ENCODE peak calls at places on chromosomes 5 and 9, in nine cellular contexts. L is neural crest cell, O is spleen, K is mesothelial cell of epicardium, F is HFF-Myc, J is nephron progenitor cell, R is progenitor cell of endocrine pancreas, H is tibial artery, T is cardiac fibroblast. X is an unnamed sample.

GRCh38 chr5:67183859-67184258 is 12.7 kb downstream of the CD180 start:
- DNase-seq in T (no peak), H (no peak), R (no peak), F (no peak), J (no peak), O (no peak), L (no peak), K (no peak), X (no peak)

GRCh38 chr9:71001780-71002386 is 119.5 kb downstream of the TRPM3 start:
- DNase-seq in K (no peak), H (no peak), O (no peak), J (peak), F (no peak), R (peak), L (no peak), T (peak), X (no peak)

GRCh38 chr9:114953917-114954316 is 23.5 kb upstream of the TNFSF8 start:
- DNase-seq in H (peak), F (peak), K (no peak), T (peak), O (no peak), L (no peak), J (no peak), R (no peak), X (peak)

GRCh38 chr9:75265525-75265972 is 177.2 kb downstream of the OSTF1 start:
- DNase-seq in H (peak), J (peak), K (no peak), L (peak), F (peak), O (no peak), T (peak), R (peak), X (no peak)

GRCh38 chr5:34655354-34655991 is 655 bp upstream of the RAI14 start:
- DNase-seq in K (no peak), O (no peak), J (peak), H (peak), R (peak), F (peak), T (peak), L (peak), X (peak)

GRCh38 chr9:88533951-88534455 is 975 bp upstream of the NXNL2 start:
- DNase-seq in O (peak), J (no peak), T (peak), H (peak), K (no peak), L (no peak), R (no peak), F (no peak), X (peak)

GRCh38 chr9:38153152-38153909 is 84.3 kb upstream of the SHB start:
- DNase-seq in F (no peak), J (no peak), T (no peak), K (no peak), L (no peak), O (no peak), H (no peak), R (no peak), X (no peak)

GRCh38 chr5:89729623-89730390 is 679.7 kb downstream of the CETN3 start:
- DNase-seq in R (no peak), O (no peak), F (no peak), J (no peak), H (no peak), L (no peak), T (peak), K (no peak), X (no peak)

GRCh38 chr5:32471784-32472183 is 27.2 kb upstream of the ZFR start:
- DNase-seq in O (no peak), R (no peak), H (no peak), K (no peak), T (no peak), L (no peak), J (no peak), F (no peak), X (no peak)

GRCh38 chr5:1121891-1122290 is 10.0 kb upstream of the SLC12A7 start:
- DNase-seq in F (no peak), H (no peak), K (no peak), J (no peak), T (no peak), L (no peak), R (no peak), O (no peak), X (no peak)

GRCh38 chr5:378976-379742 is 57.6 kb downstream of the AHRR start:
- DNase-seq in K (no peak), T (peak), F (no peak), J (no peak), H (no peak), R (peak), L (no peak), O (peak), X (no peak)

GRCh38 chr9:13845460-13845859 is 468.5 kb downstream of the NFIB start:
- DNase-seq in L (no peak), R (no peak), H (no peak), F (no peak), J (no peak), T (peak), K (no peak), O (no peak), X (no peak)

GRCh38 chr5:89120719-89121118 is 237.7 kb upstream of the MEF2C start:
- DNase-seq in L (no peak), H (peak), R (no peak), O (no peak), K (no peak), F (no peak), T (peak), J (no peak), X (no peak)

GRCh38 chr5:154221371-154221896 is 30.9 kb downstream of the GALNT10 start:
- DNase-seq in J (no peak), O (no peak), F (peak), K (no peak), R (no peak), L (no peak), H (peak), T (peak), X (peak)

GRCh38 chr9:133497443-133497842 is 18.5 kb upstream of the SLC2A6 start:
- DNase-seq in T (no peak), R (no peak), J (no peak), K (no peak), L (no peak), H (no peak), O (no peak), F (no peak), X (no peak)

GRCh38 chr9:97958812-97959511 is 21.0 kb upstream of the HEMGN start:
- DNase-seq in J (no peak), O (no peak), K (no peak), F (no peak), T (peak), L (no peak), H (no peak), R (no peak), X (no peak)

GRCh38 chr9:36023260-36024048 is 13.3 kb upstream of the RECK start:
- DNase-seq in K (no peak), J (peak), O (peak), H (peak), T (peak), R (peak), L (peak), F (no peak), X (no peak)

GRCh38 chr9:37037744-37038640 is 3.9 kb upstream of the PAX5 start:
- DNase-seq in K (no peak), O (peak), T (no peak), F (no peak), L (peak), J (peak), R (no peak), H (no peak), X (no peak)

GRCh38 chr5:125134216-125135081 is 388.0 kb upstream of the ZNF608 start:
- DNase-seq in H (no peak), K (no peak), L (no peak), T (peak), O (no peak), F (peak), J (no peak), R (no peak), X (peak)

GRCh38 chr5:65760504-65761275 is 38.7 kb downstream of the NLN start:
- DNase-seq in F (no peak), L (no peak), T (peak), J (no peak), K (no peak), O (no peak), R (no peak), H (no peak), X (no peak)

GRCh38 chr5:170148430-170149205 is 42.9 kb downstream of the FOXI1 start:
- DNase-seq in L (peak), K (no peak), F (no peak), T (no peak), J (no peak), O (no peak), H (no peak), R (no peak), X (no peak)

GRCh38 chr5:176355400-176356178 is 6.0 kb downstream of the KIAA1191 start:
- DNase-seq in K (no peak), T (no peak), O (no peak), J (no peak), H (no peak), R (no peak), F (no peak), L (no peak), X (no peak)
- TF ChIP-seq CTCF in K (no peak), T (no peak), O (no peak), J (no peak), H (no peak), R (peak), F (no peak), L (peak), X (no peak)

GRCh38 chr5:82922086-82922734 is 155.0 kb downstream of the TMEM167A start:
- DNase-seq in L (no peak), F (no peak), T (no peak), K (no peak), J (no peak), O (no peak), R (no peak), H (no peak), X (no peak)
- TF ChIP-seq CTCF in L (no peak), F (no peak), T (no peak), K (no peak), J (no peak), O (no peak), R (no peak), H (no peak), X (no peak)

GRCh38 chr5:137248476-137248970 is 250.6 kb downstream of the SPOCK1 start:
- DNase-seq in J (no peak), O (no peak), H (no peak), F (no peak), T (peak), L (no peak), R (no peak), K (no peak), X (no peak)

GRCh38 chr5:137254695-137255094 is 244.4 kb downstream of the SPOCK1 start:
- DNase-seq in K (no peak), J (no peak), H (peak), F (no peak), O (no peak), L (no peak), T (no peak), R (no peak), X (no peak)

GRCh38 chr5:137254153-137254552 is 245.0 kb downstream of the SPOCK1 start:
- DNase-seq in K (no peak), J (no peak), O (no peak), R (no peak), T (peak), H (no peak), L (no peak), F (peak), X (peak)

GRCh38 chr5:137252513-137252912 is 246.6 kb downstream of the SPOCK1 start:
- DNase-seq in R (no peak), H (no peak), O (no peak), F (no peak), T (peak), L (no peak), K (no peak), J (no peak), X (peak)

DNA sequence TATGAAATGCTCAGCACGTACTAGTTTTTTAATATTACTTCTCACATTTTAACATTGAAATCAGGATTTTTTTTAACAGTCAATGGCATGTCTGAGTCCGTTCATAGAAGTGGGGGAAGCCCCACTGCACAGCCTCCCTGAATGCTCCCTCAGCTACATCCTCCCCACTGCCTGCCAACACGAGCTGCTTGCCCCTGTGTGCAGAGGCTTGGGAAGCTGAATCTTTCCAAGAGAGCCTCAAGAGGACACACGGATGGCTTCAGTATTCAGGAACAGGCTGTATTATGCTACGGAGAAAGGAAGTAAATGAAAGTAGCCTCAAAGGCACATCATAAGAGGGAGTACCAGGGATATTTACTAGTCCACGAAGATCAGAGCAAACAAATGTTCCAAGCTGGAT is 248.7 kb downstream of the SPOCK1 start:
- DNase-seq in O (no peak), L (no peak), R (no peak), H (no peak), K (no peak), J (no peak), F (no peak), T (no peak), X (no peak)
- TF ChIP-seq CTCF in O (no peak), L (no peak), R (no peak), H (no peak), K (no peak), J (no peak), F (no peak), T (no peak), X (no peak)

DNA sequence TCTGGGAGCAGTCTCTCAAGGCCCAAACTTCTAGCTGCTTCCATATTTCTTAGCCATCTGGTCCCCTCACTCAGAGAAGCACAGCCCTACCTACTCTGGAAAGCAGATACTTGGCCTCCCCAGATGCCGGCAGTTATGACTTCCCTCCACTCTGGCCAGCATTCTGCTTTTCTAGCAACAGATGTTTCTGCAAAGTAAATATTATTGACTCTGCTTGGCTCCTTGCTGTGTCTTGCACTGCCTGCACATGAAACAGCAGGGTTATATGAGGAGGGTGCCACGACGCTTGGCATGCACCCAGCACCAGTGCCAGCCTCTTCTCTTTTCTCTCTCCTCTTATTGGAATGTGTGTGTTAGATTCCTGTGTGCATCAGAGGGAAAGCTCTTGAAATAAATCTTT is 99.7 kb downstream of the ARHGAP26 start:
- DNase-seq in K (no peak), H (no peak), J (no peak), L (no peak), O (no peak), R (no peak), F (no peak), T (no peak), X (no peak)
- TF ChIP-seq CTCF in K (no peak), H (no peak), J (no peak), L (no peak), O (no peak), R (no peak), F (no peak), T (no peak), X (no peak)

DNA sequence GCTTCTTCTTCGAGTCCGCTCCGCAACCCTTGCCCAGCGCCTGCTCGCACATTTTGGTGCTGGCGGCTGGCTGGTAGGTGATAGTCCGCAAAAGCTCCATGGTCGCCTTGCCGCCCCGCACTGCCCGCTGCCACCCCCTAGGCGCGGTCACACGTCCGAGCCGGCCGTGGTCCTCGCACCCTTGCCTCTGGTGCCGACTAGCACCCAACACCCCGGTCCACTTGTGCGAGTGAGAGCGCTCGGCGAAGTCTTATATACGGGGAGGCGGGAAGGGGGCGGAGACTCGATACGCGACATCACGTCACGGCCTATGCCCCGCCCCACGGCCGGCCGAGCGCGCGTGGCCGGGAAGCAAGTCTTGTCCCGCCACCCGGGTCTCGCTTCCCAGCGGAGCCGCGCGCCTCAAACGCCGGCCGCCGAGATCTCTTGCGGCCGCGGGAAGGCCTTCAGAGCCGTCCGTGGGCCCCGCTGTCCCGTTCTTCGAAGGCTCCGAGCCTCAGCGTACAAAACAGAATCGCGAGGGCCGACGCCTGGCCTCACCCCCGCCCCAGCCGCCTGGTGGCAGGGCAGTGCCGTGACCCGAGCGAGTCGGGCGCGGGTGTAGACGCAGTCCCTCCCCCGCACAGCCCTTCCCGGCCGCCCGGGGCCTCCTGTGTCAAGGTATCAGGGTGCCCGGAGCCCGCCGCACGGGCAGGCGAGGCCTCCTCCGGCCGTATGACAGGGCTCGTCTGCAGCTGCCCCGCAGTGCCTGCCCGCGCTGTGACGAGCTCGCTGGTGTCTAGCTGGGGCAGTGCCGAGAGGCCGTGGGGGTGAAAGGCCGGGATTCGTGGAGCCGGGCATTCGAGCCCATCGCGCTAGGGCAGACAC is at the start of gene PLK2:
- DNase-seq in O (peak), R (peak), K (peak), T (peak), F (peak), J (peak), L (peak), H (peak), X (peak)
- TF ChIP-seq CTCF in O (peak), R (peak), K (no peak), T (peak), F (no peak), J (no peak), L (peak), H (peak), X (peak)

DNA sequence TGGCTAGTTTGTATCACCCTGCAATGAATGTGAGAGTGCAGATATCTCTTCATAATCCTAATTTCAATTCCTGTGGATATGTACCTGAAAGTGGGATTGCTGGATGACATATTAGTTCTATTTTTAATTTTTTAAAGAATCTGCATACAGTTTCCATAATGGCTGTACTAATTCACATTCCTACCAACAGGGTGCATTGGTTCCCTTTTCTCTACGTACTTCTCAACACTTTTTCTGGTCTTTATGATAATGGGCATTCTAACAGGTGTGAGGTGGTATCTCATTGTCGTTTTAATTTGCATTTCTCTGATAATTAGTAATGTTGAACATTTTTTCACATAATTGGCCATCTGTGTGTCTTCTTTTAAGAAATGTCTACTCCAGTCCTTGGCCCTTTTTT is 927.5 kb downstream of the DTWD2 start:
- DNase-seq in F (no peak), R (no peak), H (no peak), L (no peak), J (no peak), K (no peak), O (no peak), T (no peak), X (no peak)
- TF ChIP-seq CTCF in F (peak), R (peak), H (no peak), L (peak), J (no peak), K (peak), O (no peak), T (no peak), X (peak)